ENCODE peak calls at places on chromosomes 4 and X, in six cellular contexts. One of them, this sample, is unnamed.

GRCh38 chr4:72791054-72791453 is 222.0 kb upstream of the ADAMTS3 start:
- DNase-seq in lower lobe of right lung: no peak
- DNase-seq in endothelial cell: no peak
- DNase-seq in nephron progenitor cell: no peak
- DNase-seq in activated naive CD4-positive, alpha-beta T cell treated with anti-CD3 and anti-CD28 coated beads for 36 hours: no peak
- DNase-seq in naive B cell: no peak
- DNase-seq in this sample: no peak

GRCh38 chr4:2079006-2079405 is 19.9 kb downstream of the NAT8L start:
- DNase-seq in lower lobe of right lung: no peak
- DNase-seq in endothelial cell: no peak
- DNase-seq in nephron progenitor cell: no peak
- DNase-seq in activated naive CD4-positive, alpha-beta T cell treated with anti-CD3 and anti-CD28 coated beads for 36 hours: no peak
- DNase-seq in naive B cell: no peak
- DNase-seq in this sample: no peak

GRCh38 chr4:113433116-113433515 is 328.4 kb downstream of the CAMK2D start:
- DNase-seq in lower lobe of right lung: no peak
- DNase-seq in endothelial cell: no peak
- DNase-seq in nephron progenitor cell: no peak
- DNase-seq in activated naive CD4-positive, alpha-beta T cell treated with anti-CD3 and anti-CD28 coated beads for 36 hours: no peak
- DNase-seq in naive B cell: no peak
- DNase-seq in this sample: no peak

GRCh38 chrX:155864655-155865054 is 16.5 kb upstream of the VAMP7 start:
- DNase-seq in lower lobe of right lung: no peak
- DNase-seq in endothelial cell: no peak
- DNase-seq in nephron progenitor cell: no peak
- DNase-seq in activated naive CD4-positive, alpha-beta T cell treated with anti-CD3 and anti-CD28 coated beads for 36 hours: no peak
- DNase-seq in naive B cell: no peak
- DNase-seq in this sample: no peak

GRCh38 chr4:119490335-119490734 is 138.3 kb downstream of the PDE5A start:
- DNase-seq in lower lobe of right lung: no peak
- DNase-seq in endothelial cell: peak; percentile 20
- DNase-seq in nephron progenitor cell: no peak
- DNase-seq in activated naive CD4-positive, alpha-beta T cell treated with anti-CD3 and anti-CD28 coated beads for 36 hours: peak; percentile 6
- DNase-seq in naive B cell: no peak
- DNase-seq in this sample: no peak

GRCh38 chr4:138677651-138678202 is 337.9 kb upstream of the NOCT start:
- DNase-seq in lower lobe of right lung: no peak
- DNase-seq in endothelial cell: no peak
- DNase-seq in nephron progenitor cell: no peak
- DNase-seq in activated naive CD4-positive, alpha-beta T cell treated with anti-CD3 and anti-CD28 coated beads for 36 hours: no peak
- DNase-seq in naive B cell: no peak
- DNase-seq in this sample: no peak

GRCh38 chrX:37331546-37331945 is 17.6 kb upstream of the PRRG1 start:
- DNase-seq in lower lobe of right lung: no peak
- DNase-seq in endothelial cell: no peak
- DNase-seq in nephron progenitor cell: no peak
- DNase-seq in activated naive CD4-positive, alpha-beta T cell treated with anti-CD3 and anti-CD28 coated beads for 36 hours: no peak
- DNase-seq in naive B cell: no peak
- DNase-seq in this sample: no peak

GRCh38 chrX:24149346-24150050 is at the start of gene ZFX:
- DNase-seq in lower lobe of right lung: peak; percentile 79
- DNase-seq in endothelial cell: peak; percentile 40
- DNase-seq in nephron progenitor cell: peak; percentile 64
- DNase-seq in activated naive CD4-positive, alpha-beta T cell treated with anti-CD3 and anti-CD28 coated beads for 36 hours: peak; percentile 40
- DNase-seq in naive B cell: peak; percentile 82
- DNase-seq in this sample: peak; percentile 84

GRCh38 chrX:106499473-106499872 is 112.3 kb upstream of the RADX start:
- DNase-seq in lower lobe of right lung: no peak
- DNase-seq in endothelial cell: no peak
- DNase-seq in nephron progenitor cell: no peak
- DNase-seq in activated naive CD4-positive, alpha-beta T cell treated with anti-CD3 and anti-CD28 coated beads for 36 hours: no peak
- DNase-seq in naive B cell: no peak
- DNase-seq in this sample: no peak

GRCh38 chrX:138710866-138711331 is 618 bp downstream of the FGF13 start:
- DNase-seq in lower lobe of right lung: peak; percentile 16
- DNase-seq in endothelial cell: peak; percentile 29
- DNase-seq in nephron progenitor cell: peak; percentile 56
- DNase-seq in activated naive CD4-positive, alpha-beta T cell treated with anti-CD3 and anti-CD28 coated beads for 36 hours: no peak
- DNase-seq in naive B cell: no peak
- DNase-seq in this sample: no peak

GRCh38 chr4:17273047-17273446 is 238.8 kb downstream of the QDPR start:
- DNase-seq in lower lobe of right lung: no peak
- DNase-seq in endothelial cell: no peak
- DNase-seq in nephron progenitor cell: no peak
- DNase-seq in activated naive CD4-positive, alpha-beta T cell treated with anti-CD3 and anti-CD28 coated beads for 36 hours: no peak
- DNase-seq in naive B cell: no peak
- DNase-seq in this sample: no peak

GRCh38 chr4:174061026-174061425 is 222.4 kb downstream of the FBXO8 start:
- DNase-seq in lower lobe of right lung: no peak
- DNase-seq in endothelial cell: no peak
- DNase-seq in nephron progenitor cell: no peak
- DNase-seq in activated naive CD4-positive, alpha-beta T cell treated with anti-CD3 and anti-CD28 coated beads for 36 hours: no peak
- DNase-seq in naive B cell: no peak
- DNase-seq in this sample: no peak

GRCh38 chr4:113476800-113477199 is 284.7 kb downstream of the CAMK2D start:
- DNase-seq in lower lobe of right lung: no peak
- DNase-seq in endothelial cell: no peak
- DNase-seq in nephron progenitor cell: no peak
- DNase-seq in activated naive CD4-positive, alpha-beta T cell treated with anti-CD3 and anti-CD28 coated beads for 36 hours: peak; percentile 67
- DNase-seq in naive B cell: no peak
- DNase-seq in this sample: no peak

GRCh38 chrX:151754042-151754419 is 19.5 kb downstream of the CNGA2 start:
- DNase-seq in lower lobe of right lung: no peak
- DNase-seq in endothelial cell: no peak
- DNase-seq in nephron progenitor cell: no peak
- DNase-seq in activated naive CD4-positive, alpha-beta T cell treated with anti-CD3 and anti-CD28 coated beads for 36 hours: no peak
- DNase-seq in naive B cell: no peak
- DNase-seq in this sample: no peak

GRCh38 chr4:152283806-152284470 is 252.0 kb downstream of the FBXW7 start:
- DNase-seq in lower lobe of right lung: no peak
- DNase-seq in endothelial cell: no peak
- DNase-seq in nephron progenitor cell: no peak
- DNase-seq in activated naive CD4-positive, alpha-beta T cell treated with anti-CD3 and anti-CD28 coated beads for 36 hours: no peak
- DNase-seq in naive B cell: no peak
- DNase-seq in this sample: no peak

This sample was measured in CD4-positive, alpha-beta memory T cell.